ENCODE peak calls at places on chromosomes 6 and 20, in seven cellular contexts. One of them, this sample, is unnamed.

GRCh38 chr20:63260943-63261807 is 6.9 kb upstream of the NKAIN4 start:
- DNase-seq in osteocyte: no peak
- DNase-seq in RCC 7860: no peak
- DNase-seq in activated CD8-positive, alpha-beta memory T cell treated with anti-CD3 and anti-CD28 coated beads for 48 hours: no peak
- DNase-seq in activated T-helper 1 cell treated with anti-CD3 and anti-CD28 coated beads, Interleukin-2, amount 50 U/mL, for 16 hours: no peak
- DNase-seq in T-helper 17 cell: no peak
- DNase-seq in psoas muscle: no peak
- DNase-seq in this sample: no peak

GRCh38 chr6:31572041-31572911 is at the start of gene LTA:
- DNase-seq in osteocyte: no peak
- DNase-seq in RCC 7860: no peak
- DNase-seq in activated CD8-positive, alpha-beta memory T cell treated with anti-CD3 and anti-CD28 coated beads for 48 hours: peak
- DNase-seq in activated T-helper 1 cell treated with anti-CD3 and anti-CD28 coated beads, Interleukin-2, amount 50 U/mL, for 16 hours: peak
- DNase-seq in T-helper 17 cell: peak
- DNase-seq in psoas muscle: no peak
- DNase-seq in this sample: no peak

GRCh38 chr6:44232676-44233559 is 9.5 kb downstream of the SLC29A1 start:
- DNase-seq in osteocyte: no peak
- DNase-seq in RCC 7860: no peak
- DNase-seq in activated CD8-positive, alpha-beta memory T cell treated with anti-CD3 and anti-CD28 coated beads for 48 hours: no peak
- DNase-seq in activated T-helper 1 cell treated with anti-CD3 and anti-CD28 coated beads, Interleukin-2, amount 50 U/mL, for 16 hours: no peak
- DNase-seq in T-helper 17 cell: no peak
- DNase-seq in psoas muscle: no peak
- DNase-seq in this sample: peak

GRCh38 chr6:81401970-81402690 is 350.4 kb downstream of the TENT5A start:
- DNase-seq in osteocyte: no peak
- DNase-seq in RCC 7860: peak
- DNase-seq in activated CD8-positive, alpha-beta memory T cell treated with anti-CD3 and anti-CD28 coated beads for 48 hours: no peak
- DNase-seq in activated T-helper 1 cell treated with anti-CD3 and anti-CD28 coated beads, Interleukin-2, amount 50 U/mL, for 16 hours: no peak
- DNase-seq in T-helper 17 cell: no peak
- DNase-seq in psoas muscle: no peak
- DNase-seq in this sample: no peak

GRCh38 chr20:53445276-53445675 is 148.4 kb downstream of the ZNF217 start:
- DNase-seq in osteocyte: no peak
- DNase-seq in RCC 7860: no peak
- DNase-seq in activated CD8-positive, alpha-beta memory T cell treated with anti-CD3 and anti-CD28 coated beads for 48 hours: no peak
- DNase-seq in activated T-helper 1 cell treated with anti-CD3 and anti-CD28 coated beads, Interleukin-2, amount 50 U/mL, for 16 hours: no peak
- DNase-seq in T-helper 17 cell: no peak
- DNase-seq in psoas muscle: no peak
- DNase-seq in this sample: no peak

GRCh38 chr20:37901667-37902503 is 1.0 kb upstream of the VSTM2L start:
- DNase-seq in osteocyte: no peak
- DNase-seq in RCC 7860: peak
- DNase-seq in activated CD8-positive, alpha-beta memory T cell treated with anti-CD3 and anti-CD28 coated beads for 48 hours: no peak
- DNase-seq in activated T-helper 1 cell treated with anti-CD3 and anti-CD28 coated beads, Interleukin-2, amount 50 U/mL, for 16 hours: no peak
- DNase-seq in T-helper 17 cell: no peak
- DNase-seq in psoas muscle: no peak
- DNase-seq in this sample: peak

GRCh38 chr6:134714679-134715078 is 235.2 kb downstream of the ALDH8A1 start:
- DNase-seq in osteocyte: no peak
- DNase-seq in RCC 7860: peak
- DNase-seq in activated CD8-positive, alpha-beta memory T cell treated with anti-CD3 and anti-CD28 coated beads for 48 hours: no peak
- DNase-seq in activated T-helper 1 cell treated with anti-CD3 and anti-CD28 coated beads, Interleukin-2, amount 50 U/mL, for 16 hours: no peak
- DNase-seq in T-helper 17 cell: no peak
- DNase-seq in psoas muscle: peak
- DNase-seq in this sample: no peak

GRCh38 chr6:42428326-42429041 is 23.2 kb downstream of the TRERF1 start:
- DNase-seq in osteocyte: no peak
- DNase-seq in RCC 7860: no peak
- DNase-seq in activated CD8-positive, alpha-beta memory T cell treated with anti-CD3 and anti-CD28 coated beads for 48 hours: no peak
- DNase-seq in activated T-helper 1 cell treated with anti-CD3 and anti-CD28 coated beads, Interleukin-2, amount 50 U/mL, for 16 hours: peak
- DNase-seq in T-helper 17 cell: peak
- DNase-seq in psoas muscle: peak
- DNase-seq in this sample: peak

GRCh38 chr20:46828471-46828870 is 66.2 kb upstream of the EYA2 start:
- DNase-seq in osteocyte: no peak
- DNase-seq in RCC 7860: peak
- DNase-seq in activated CD8-positive, alpha-beta memory T cell treated with anti-CD3 and anti-CD28 coated beads for 48 hours: no peak
- DNase-seq in activated T-helper 1 cell treated with anti-CD3 and anti-CD28 coated beads, Interleukin-2, amount 50 U/mL, for 16 hours: no peak
- DNase-seq in T-helper 17 cell: no peak
- DNase-seq in psoas muscle: no peak
- DNase-seq in this sample: no peak

GRCh38 chr20:15319444-15319843 is 982.0 kb upstream of the FLRT3 start:
- DNase-seq in osteocyte: no peak
- DNase-seq in RCC 7860: no peak
- DNase-seq in activated CD8-positive, alpha-beta memory T cell treated with anti-CD3 and anti-CD28 coated beads for 48 hours: no peak
- DNase-seq in activated T-helper 1 cell treated with anti-CD3 and anti-CD28 coated beads, Interleukin-2, amount 50 U/mL, for 16 hours: no peak
- DNase-seq in T-helper 17 cell: no peak
- DNase-seq in psoas muscle: no peak
- DNase-seq in this sample: no peak